ENCODE peak calls at places on chromosomes 13 and 19, in eight cellular contexts. T is colonic mucosa; G is PC-3; H is CD4-positive, alpha-beta memory T cell; N is effector memory CD4-positive, alpha-beta T cell; Q is pancreas; P is tibial nerve; J is Peyer's patch. L is an unnamed sample. For H3K4me1, the result is how much of the 10 kb centered on the place peaks cover.

GRCh38 chr19:8445488-8446001 is 770 bp downstream of the HNRNPM start:
- DNase-seq in T (peak), J (peak), G (peak), H (peak), Q (peak), P (no peak), N (peak), L (no peak)

GRCh38 chr13:30972888-30973377 is 40.5 kb downstream of the TEX26 start:
- DNase-seq in J (no peak), G (peak), Q (no peak), N (no peak), P (no peak), H (no peak), T (no peak), L (no peak)

GRCh38 chr19:32677657-32678056 is 2.0 kb downstream of the RGS9BP start:
- DNase-seq in T (no peak), G (no peak), J (no peak), Q (no peak), N (no peak), P (no peak), H (no peak), L (no peak)

GRCh38 chr19:41479757-41480191 is 36.8 kb downstream of the ERICH4 start:
- DNase-seq in P (no peak), H (no peak), J (no peak), G (no peak), T (no peak), N (no peak), Q (peak), L (no peak)

GRCh38 chr13:107348471-107348870 is 780.5 kb upstream of the ARGLU1 start:
- DNase-seq in T (no peak), H (no peak), J (no peak), N (no peak), G (peak), Q (no peak), P (no peak), L (no peak)

GRCh38 chr13:25288966-25289365 is 1.7 kb upstream of the MTMR6 start:
- DNase-seq in H (no peak), N (no peak), G (no peak), Q (no peak), T (no peak), P (no peak), J (no peak), L (no peak)

GRCh38 chr19:35986664-35987570 is 8.1 kb upstream of the SDHAF1 start:
- DNase-seq in H (no peak), N (no peak), Q (no peak), G (no peak), T (peak), J (peak), P (no peak), L (no peak)

GRCh38 chr13:108214511-108215383 is 589 bp downstream of the LIG4 start:
- DNase-seq in P (no peak), Q (peak), N (no peak), T (peak), G (peak), J (peak), H (no peak), L (no peak)

GRCh38 chr19:16449330-16449961 is 22.3 kb downstream of the EPS15L1 start:
- DNase-seq in T (no peak), H (peak), Q (no peak), J (peak), P (no peak), N (peak), G (peak), L (no peak)

GRCh38 chr13:112114391-112114790 is 47.4 kb downstream of the SOX1 start:
- DNase-seq in Q (no peak), G (no peak), T (no peak), H (no peak), J (no peak), P (no peak), N (no peak), L (no peak)

GRCh38 chr13:47934371-47934770 is 66.7 kb downstream of the SUCLA2 start:
- DNase-seq in G (no peak), H (no peak), T (no peak), N (no peak), Q (no peak), P (no peak), J (no peak), L (no peak)

GRCh38 chr19:40542197-40542859 is 34.3 kb upstream of the SHKBP1 start:
- DNase-seq in H (no peak), T (peak), N (no peak), G (no peak), J (peak), P (no peak), Q (peak), L (no peak)

GRCh38 chr13:92573467-92574057 is 653.0 kb upstream of the GPC6 start:
- DNase-seq in H (no peak), G (peak), J (no peak), P (no peak), T (no peak), Q (no peak), N (no peak), L (no peak)

GRCh38 chr19:15534957-15535864 is 26.9 kb downstream of the CYP4F22 start:
- DNase-seq in H (no peak), N (no peak), T (no peak), Q (no peak), P (no peak), J (no peak), G (no peak), L (no peak)

GRCh38 chr13:38998739-38999138 is 8.1 kb upstream of the STOML3 start:
- DNase-seq in J (no peak), H (no peak), T (no peak), G (no peak), P (no peak), Q (no peak), N (no peak), L (no peak)

GRCh38 chr13:92989301-92989700 is 237.3 kb upstream of the GPC6 start:
- DNase-seq in T (no peak), H (no peak), G (no peak), N (no peak), P (no peak), Q (no peak), J (no peak), L (no peak)

GRCh38 chr19:13840751-13841338 is 36.1 kb upstream of the NANOS3 start:
- DNase-seq in G (no peak), P (no peak), Q (no peak), N (no peak), J (no peak), T (no peak), H (no peak), L (no peak)

GRCh38 chr13:86298741-86299140 is 499.5 kb upstream of the SLITRK6 start:
- DNase-seq in P (no peak), H (no peak), G (no peak), T (no peak), J (no peak), N (no peak), Q (no peak), L (no peak)

GRCh38 chr13:96093296-96094006 is 3.5 kb downstream of the HS6ST3 start:
- DNase-seq in G (peak), N (no peak), P (no peak), J (no peak), T (no peak), H (no peak), Q (no peak), L (no peak)

GRCh38 chr19:9727644-9728043 is 40.9 kb downstream of the ZNF846 start:
- DNase-seq in T (no peak), J (no peak), H (no peak), G (no peak), P (no peak), N (no peak), Q (no peak), L (no peak)
- H3K4me1 ChIP-seq in T (under half), J (under half), H (under half), G (under half), P (under half), N (under half), Q (under half), L (under half)

DNA sequence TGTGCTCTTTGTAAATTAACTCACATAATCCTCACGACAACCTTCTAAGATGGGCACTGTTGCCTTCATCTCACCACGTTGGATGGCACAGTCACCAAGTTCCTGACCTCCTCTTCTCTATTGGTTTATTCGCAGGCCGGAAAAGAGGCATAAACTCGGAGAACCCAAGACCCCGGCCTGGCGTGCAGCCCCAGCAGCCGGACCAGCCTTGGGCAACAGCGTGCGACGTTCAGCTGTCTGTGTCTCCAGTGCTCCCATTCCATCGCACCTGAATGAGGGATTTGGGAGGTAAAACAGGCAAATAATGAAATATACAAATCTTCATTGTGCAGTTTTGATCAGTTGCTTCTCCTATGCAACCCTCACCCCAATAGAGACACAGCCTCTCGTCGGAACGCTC is 34.5 kb upstream of the GAS6 start:
- DNase-seq in J (no peak), P (no peak), Q (no peak), T (no peak), H (no peak), N (no peak), G (no peak), L (no peak)
- H3K27ac ChIP-seq in J (no peak), P (no peak), Q (no peak), T (no peak), H (no peak), N (no peak), G (no peak), L (no peak)

GRCh38 chr13:113211774-113212173 is 2.4 kb downstream of the CUL4A start:
- DNase-seq in P (no peak), G (peak), Q (no peak), T (no peak), H (no peak), N (no peak), J (no peak), L (no peak)
- H3K4me1 ChIP-seq in P (under half), G (under half), Q (under half), T (under half), H (half or more), N (under half), J (under half), L (under half)

DNA sequence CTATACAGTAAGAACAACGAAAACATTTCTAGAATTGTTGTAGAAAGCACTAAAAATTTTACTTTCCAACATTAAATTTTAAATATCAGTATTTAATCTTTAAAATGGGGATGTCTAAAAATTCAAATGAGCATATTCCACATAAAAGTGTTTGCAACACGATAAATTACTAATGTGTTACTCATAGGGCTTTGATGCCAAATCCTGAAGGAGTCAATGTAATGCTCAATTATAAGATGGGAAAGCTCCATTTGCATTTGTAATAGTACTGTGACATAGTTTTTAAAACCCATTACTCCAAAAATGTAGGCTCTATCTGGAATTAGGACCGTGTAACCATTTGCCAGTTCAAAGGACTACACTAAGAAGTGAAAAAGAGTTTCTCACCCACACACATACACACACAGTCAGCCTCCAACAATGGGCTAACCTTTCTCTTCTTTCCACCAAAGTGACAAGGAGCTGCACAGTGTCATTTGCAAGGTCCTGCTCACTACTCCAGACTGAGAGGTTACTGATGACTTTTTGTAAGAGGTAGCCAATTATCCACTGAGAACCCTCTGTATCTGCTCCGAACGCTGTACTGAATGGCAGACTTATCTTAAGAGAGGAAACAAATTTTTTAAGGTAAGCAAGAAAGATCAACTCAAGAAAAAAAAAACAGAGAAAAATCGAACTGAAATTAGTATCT is 26.1 kb upstream of the EEF1AKMT1 start:
- DNase-seq in G (peak), H (no peak), P (no peak), N (no peak), T (no peak), Q (no peak), J (no peak), L (no peak)
- H3K27ac ChIP-seq in G (no peak), H (no peak), P (no peak), N (no peak), T (no peak), Q (no peak), J (no peak), L (no peak)

DNA sequence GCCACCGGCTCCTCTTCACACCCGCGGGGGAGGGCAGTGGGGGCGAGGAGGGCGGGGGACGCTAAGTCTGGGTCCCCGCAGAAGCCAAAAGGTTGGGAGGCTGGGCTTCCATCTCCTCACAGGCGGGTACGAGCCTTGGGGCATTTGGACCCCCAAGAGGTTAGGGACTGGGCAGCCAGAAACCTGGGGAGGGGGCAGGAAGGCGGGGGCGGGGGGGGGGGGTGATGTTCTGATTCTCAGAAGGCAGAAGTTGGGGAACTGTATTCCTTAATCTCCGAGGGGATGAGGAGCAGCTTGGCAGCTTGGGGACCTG is 5.1 kb downstream of the BCL3 start:
- DNase-seq in Q (no peak), N (no peak), P (no peak), G (no peak), T (no peak), H (no peak), J (no peak), L (no peak)
- H3K4me1 ChIP-seq in Q (under half), N (half or more), P (half or more), G (under half), T (under half), H (half or more), J (under half), L (under half)

GRCh38 chr13:110507678-110508381 is 53.7 kb downstream of the RAB20 start:
- DNase-seq in G (peak), Q (peak), H (no peak), P (no peak), J (no peak), T (peak), N (no peak), L (no peak)
- H3K27ac ChIP-seq in G (peak), Q (peak), H (no peak), P (peak), J (peak), T (peak), N (no peak), L (no peak)

DNA sequence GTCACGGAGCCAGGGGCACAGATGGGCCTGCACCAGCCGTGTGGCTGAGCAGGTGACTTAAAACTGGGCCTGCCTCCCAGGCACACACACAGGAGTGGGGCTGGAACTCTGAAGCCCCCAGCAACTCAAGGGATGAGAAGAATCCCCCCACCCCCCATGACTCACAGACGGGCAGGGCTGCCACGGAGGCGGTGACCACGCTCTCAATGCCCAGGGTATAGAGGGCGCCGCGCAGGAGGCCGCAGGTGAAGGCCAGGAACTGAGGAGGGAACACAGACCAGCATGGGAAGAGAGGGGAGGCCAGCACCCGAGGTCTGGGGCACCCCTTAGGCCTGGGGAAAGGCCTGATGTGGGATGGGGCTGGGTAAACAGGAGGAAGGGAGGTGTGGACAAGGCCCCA is 3.0 kb upstream of the NKPD1 start:
- DNase-seq in G (no peak), J (no peak), P (no peak), T (no peak), N (no peak), Q (no peak), H (no peak), L (no peak)
- H3K4me1 ChIP-seq in G (under half), J (under half), P (under half), T (under half), N (under half), Q (under half), H (under half), L (under half)

GRCh38 chr13:73062368-73062767 is 3.6 kb downstream of the KLF5 start:
- DNase-seq in Q (no peak), H (no peak), N (no peak), G (no peak), T (no peak), P (no peak), J (no peak), L (no peak)
- H3K27ac ChIP-seq in Q (no peak), H (no peak), N (no peak), G (peak), T (peak), P (peak), J (peak), L (no peak)

DNA sequence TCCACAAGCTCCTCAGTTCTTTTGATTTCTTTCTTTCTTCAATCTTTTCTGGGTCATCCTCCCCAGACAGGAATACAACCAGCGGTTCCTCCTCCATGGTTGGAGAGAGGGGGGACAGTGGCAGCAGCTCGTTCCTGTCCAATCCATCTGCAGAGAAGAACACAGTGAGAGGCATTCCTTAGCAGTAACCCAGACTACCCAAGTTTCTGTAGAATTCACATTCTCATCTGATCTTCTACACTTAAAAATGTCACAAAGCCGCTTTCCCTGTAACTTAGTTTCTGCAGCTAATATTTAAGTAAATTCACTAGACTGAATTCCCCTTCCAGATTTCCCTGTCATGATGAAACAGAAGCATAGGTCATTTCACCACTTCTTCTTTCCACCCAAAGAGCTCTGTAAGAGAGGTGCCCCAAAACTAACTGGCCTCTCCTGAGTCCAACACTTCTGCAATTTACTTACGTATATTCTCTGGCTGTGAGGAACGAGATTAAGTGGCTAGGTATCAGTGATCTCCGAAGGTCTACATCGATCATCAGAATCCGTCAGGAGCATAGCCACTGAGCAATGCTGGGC is 171.9 kb downstream of the TBC1D4 start:
- DNase-seq in Q (no peak), J (no peak), T (no peak), H (no peak), G (no peak), P (no peak), N (no peak), L (no peak)
- H3K4me1 ChIP-seq in Q (under half), J (under half), T (under half), H (under half), G (under half), P (under half), N (under half), L (under half)